ENCODE peak calls at places on chromosomes 7 and 10, in six cellular contexts. E is AG10803, V is psoas muscle, A is AG04449, I is mammary epithelial cell, U is prostate gland. B is an unnamed sample.

GRCh38 chr10:57303567-57303966 is 942.5 kb upstream of the ZWINT start:
- DNase-seq in E (no peak), V (no peak), A (no peak), I (no peak), U (no peak), B (no peak)

GRCh38 chr10:104318096-104318725 is 20.1 kb downstream of the ITPRIP start:
- DNase-seq in E (no peak), V (no peak), A (no peak), I (no peak), U (no peak), B (no peak)

GRCh38 chr7:143255564-143255963 is 7.7 kb upstream of the GSTK1 start:
- DNase-seq in E (no peak), V (no peak), A (no peak), I (peak; percentile 26), U (no peak), B (no peak)

GRCh38 chr7:127885843-127886242 is 145.4 kb downstream of the LRRC4 start:
- DNase-seq in E (peak; percentile 84), V (no peak), A (no peak), I (peak; percentile 8), U (no peak), B (no peak)

GRCh38 chr7:46930336-46930735 is 651.6 kb downstream of the TNS3 start:
- DNase-seq in E (peak; percentile 96), V (peak; percentile 30), A (peak; percentile 87), I (peak; percentile 95), U (no peak), B (no peak)

GRCh38 chr10:124007102-124007772 is 86.2 kb downstream of the CHST15 start:
- DNase-seq in E (no peak), V (no peak), A (no peak), I (no peak), U (no peak), B (no peak)

GRCh38 chr7:92200791-92201190 is 21.8 kb upstream of the LRRD1 start:
- DNase-seq in E (no peak), V (no peak), A (no peak), I (no peak), U (no peak), B (no peak)

GRCh38 chr7:121322460-121322859 is 6.3 kb upstream of the WNT16 start:
- DNase-seq in E (no peak), V (no peak), A (no peak), I (no peak), U (no peak), B (no peak)

GRCh38 chr10:81680374-81680773 is 194.6 kb upstream of the NRG3 start:
- DNase-seq in E (no peak), V (no peak), A (no peak), I (no peak), U (no peak), B (no peak)

GRCh38 chr10:132858121-132859081 is 72.5 kb upstream of the NKX6-2 start:
- DNase-seq in E (no peak), V (no peak), A (no peak), I (no peak), U (no peak), B (peak; percentile 6)

GRCh38 chr10:118760265-118760664 is 5.5 kb upstream of the CACUL1 start:
- DNase-seq in E (no peak), V (no peak), A (no peak), I (no peak), U (no peak), B (no peak)

GRCh38 chr7:45657136-45657889 is 83.1 kb downstream of the ADCY1 start:
- DNase-seq in E (no peak), V (no peak), A (no peak), I (no peak), U (no peak), B (no peak)

DNA sequence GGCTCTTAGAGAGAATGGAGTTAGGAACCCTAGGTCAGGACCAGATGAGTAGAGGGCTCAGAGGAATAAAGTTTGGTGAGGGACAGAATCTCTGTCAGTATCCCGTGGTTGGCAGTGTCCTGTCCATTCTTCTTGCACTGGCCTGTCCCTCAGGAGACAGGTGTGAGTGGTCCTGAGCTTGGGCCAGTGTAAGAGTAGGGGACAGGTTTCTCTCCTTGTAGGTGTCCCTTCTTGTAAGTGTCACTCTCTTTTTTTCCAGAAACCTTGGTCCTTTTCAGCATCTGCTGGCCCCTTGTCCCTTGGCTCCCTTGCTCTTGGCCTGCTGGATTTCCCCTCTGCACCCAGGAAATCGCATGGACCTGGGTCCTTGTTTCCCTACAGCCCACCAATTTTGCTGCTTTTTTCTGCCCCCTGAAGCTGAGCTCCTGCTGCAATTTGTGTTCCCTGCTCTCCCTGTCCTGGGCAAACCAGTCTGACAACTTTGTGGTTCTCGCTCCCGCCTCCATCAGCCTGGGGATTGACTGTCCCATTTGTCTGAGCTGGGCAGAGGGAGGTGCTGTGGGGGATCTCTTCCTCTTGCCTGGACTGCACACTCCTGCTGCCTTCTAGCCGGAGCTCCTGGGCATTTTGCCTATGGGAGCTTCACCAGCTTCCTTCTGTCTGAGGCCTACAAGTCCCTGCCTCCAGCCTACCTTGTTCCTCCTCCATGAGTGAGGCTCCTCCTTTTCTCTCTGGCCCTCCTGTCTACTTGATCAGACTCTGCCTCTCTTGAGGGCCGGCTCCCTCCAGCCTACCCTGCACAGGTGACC is 6.5 kb downstream of the TSPAN14 start:
- DNase-seq in E (peak; percentile 69), V (no peak), A (no peak), I (peak; percentile 95), U (peak; percentile 98), B (no peak)
- TF ChIP-seq CTCF in E (no peak), V (no peak), A (no peak), I (peak; percentile 29), U (no peak), B (no peak)

GRCh38 chr7:120273476-120273975 is 551 bp downstream of the KCND2 start:
- DNase-seq in E (no peak), V (peak; percentile 40), A (no peak), I (peak; percentile 11), U (no peak), B (peak; percentile 12)
- H3K4me3 ChIP-seq in E (peak overlapping the region; percentile 53), V (peak overlapping the region; percentile 66), A (peak overlapping the region; percentile 47), I (peak overlapping the region; percentile 15), U (peak overlapping the region; percentile 12), B (peak overlapping the region; percentile 62)

DNA sequence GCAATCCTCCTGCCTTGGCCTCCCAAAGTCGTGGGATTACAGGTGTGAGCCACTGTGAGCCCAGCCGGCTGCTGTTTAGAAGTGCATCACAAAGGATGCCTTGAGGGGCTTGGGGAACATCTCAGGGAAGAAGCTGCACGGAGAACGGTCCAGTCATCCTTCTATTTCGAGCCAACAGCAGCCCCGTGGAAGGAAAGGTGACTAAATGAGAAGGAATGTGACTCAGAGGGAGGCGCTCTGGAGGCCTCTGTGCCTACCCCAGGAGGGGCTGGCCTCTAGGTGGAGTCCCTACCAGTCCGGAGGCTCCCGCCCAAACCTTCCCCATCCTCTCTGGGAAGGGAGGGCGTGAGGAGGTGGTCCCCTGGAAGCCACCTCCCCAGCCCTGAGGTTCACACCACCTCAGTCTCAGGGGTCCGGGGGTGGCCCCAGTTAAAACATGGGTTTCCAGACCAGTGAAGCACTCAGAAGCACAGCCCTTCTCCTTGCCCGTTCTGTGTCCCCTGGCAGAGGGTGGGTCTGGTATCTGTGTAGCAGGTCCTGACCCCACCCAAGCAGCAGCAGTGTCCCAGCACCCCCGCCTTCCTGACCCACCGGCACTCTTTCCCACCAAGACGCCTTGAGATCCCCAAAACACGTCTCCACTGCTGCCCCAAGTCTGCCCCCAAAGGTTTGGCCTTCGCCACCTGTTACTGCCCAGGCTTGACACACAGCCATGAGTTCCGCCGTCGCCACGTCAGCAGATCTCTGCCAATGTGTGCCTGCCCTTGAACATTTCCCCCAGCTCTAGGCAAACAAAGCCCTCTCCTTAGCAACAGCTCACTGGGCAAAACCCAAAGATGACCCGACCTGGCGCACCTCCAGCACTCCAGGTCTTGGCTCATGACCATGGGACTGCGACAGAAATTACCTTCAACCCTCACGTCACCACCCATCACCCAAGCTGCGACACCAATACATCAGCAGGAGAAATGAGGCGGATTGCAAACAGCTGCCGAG is 75.9 kb downstream of the CTBP2 start:
- DNase-seq in E (peak; percentile 91), V (peak; percentile 74), A (peak; percentile 76), I (peak; percentile 91), U (no peak), B (peak; percentile 84)
- TF ChIP-seq CTCF in E (peak; percentile 33), V (peak; percentile 22), A (peak; percentile 48), I (peak; percentile 38), U (no peak), B (no peak)

DNA sequence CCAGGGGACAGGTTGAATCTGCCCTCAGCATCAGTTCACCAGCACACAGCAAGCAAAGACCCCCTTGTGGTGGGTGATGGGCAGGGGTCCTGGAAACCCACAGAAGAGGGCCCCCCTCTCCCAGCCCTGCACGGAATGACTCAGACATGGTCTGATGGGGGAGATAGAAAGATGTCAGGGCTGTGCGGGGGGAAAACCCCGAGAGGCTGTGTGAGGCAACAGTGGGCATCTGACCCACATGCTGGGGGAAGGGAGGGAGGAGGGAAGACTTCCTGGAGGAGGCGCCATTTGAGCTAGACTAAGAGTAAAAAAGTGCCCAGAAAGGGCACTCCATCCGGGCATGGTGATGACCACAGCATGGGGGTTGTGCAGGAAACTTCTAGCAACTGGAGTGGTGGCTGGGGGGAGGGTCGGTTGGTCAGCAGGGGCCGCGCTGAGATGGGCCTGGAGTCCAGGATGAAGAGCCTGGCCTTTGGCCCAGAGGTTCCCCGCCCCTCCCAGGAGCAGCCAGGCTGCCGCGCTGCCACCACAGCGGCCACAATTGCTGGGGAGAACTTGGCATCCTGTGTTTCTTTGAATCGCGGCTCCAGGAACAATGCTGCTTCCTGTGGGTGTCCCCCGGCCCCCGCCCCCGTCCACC is 2.5 kb downstream of the LFNG start:
- DNase-seq in E (no peak), V (peak; percentile 50), A (no peak), I (peak; percentile 60), U (no peak), B (peak; percentile 50)
- H3K4me3 ChIP-seq in E (peak overlapping the region; percentile 64), V (peak overlapping the region; percentile 60), A (no peak overlapping the region), I (peak overlapping the region; percentile 24), U (peak overlapping the region; percentile 53), B (peak overlapping the region; percentile 73)

GRCh38 chr7:1402791-1403755 is 56.2 kb downstream of the MICALL2 start:
- DNase-seq in E (no peak), V (no peak), A (no peak), I (no peak), U (no peak), B (no peak)

GRCh38 chr7:1402110-1402790 is 57.0 kb downstream of the MICALL2 start:
- DNase-seq in E (no peak), V (peak; percentile 4), A (no peak), I (no peak), U (no peak), B (no peak)

GRCh38 chr7:1407883-1408282 is 51.4 kb downstream of the MICALL2 start:
- DNase-seq in E (no peak), V (no peak), A (no peak), I (no peak), U (no peak), B (no peak)

GRCh38 chr7:1403844-1404404 is 55.3 kb downstream of the MICALL2 start:
- DNase-seq in E (peak; percentile 19), V (no peak), A (no peak), I (no peak), U (no peak), B (no peak)

DNA sequence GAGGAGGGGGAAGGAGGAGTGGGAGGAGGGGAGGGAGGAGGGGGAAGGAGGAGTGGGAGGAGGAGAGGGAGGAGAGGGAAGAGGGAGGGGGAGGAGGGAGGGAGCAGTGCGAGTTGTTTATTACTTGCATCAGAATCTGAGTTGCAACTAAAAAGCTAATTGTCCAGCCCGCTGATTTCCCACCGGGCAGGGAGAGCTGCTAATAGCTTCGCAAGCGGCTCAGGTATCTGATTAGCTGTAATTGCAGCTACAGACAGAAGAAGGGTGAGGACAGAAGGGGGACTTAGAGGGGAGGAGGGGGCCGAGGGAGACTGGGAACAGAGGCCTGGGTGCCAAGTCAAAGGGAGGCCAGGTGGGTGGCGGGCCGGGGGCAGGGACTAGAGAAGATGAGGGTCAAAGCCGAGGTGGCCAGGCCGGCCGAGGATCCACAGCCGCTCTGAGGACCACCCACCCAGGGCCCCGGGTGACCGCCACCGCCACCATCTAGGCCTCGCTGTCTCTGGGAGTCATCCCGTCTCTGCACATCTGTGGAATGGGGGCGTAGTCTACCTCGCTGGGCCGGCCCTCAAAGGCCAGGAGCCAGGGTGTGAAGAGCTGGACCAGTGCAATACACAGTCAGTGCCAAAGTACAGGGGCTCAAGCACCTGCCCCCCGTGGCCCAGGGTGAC is 54.3 kb downstream of the MICALL2 start:
- DNase-seq in E (no peak), V (no peak), A (no peak), I (no peak), U (no peak), B (no peak)
- TF ChIP-seq CTCF in E (no peak), V (no peak), A (no peak), I (no peak), U (no peak), B (no peak)